ENCODE peak calls at places on chromosomes 3 and 15, in nine cellular contexts. P is HFFc6; B is NAMALWA; U is activated CD4-positive, CD25-positive, alpha-beta regulatory T cell treated with anti-CD3 and anti-CD28 coated beads, Interleukin-2, amount 50 U/mL, for 72 hours; H is activated gamma-delta T cell treated with Interleukin-2 at 50 U/mL for 16 hours; Z is activated CD4-positive, alpha-beta memory T cell treated with anti-CD3 and anti-CD28 coated beads, Interleukin-2, amount 10 ng/mL, durations not matched to agents 7 days and 5 days; W is Ammon's horn; T is B cell; O is adipocyte. L is an unnamed sample.

GRCh38 chr3:188296761-188297689 is 143.1 kb downstream of the LPP start:
- DNase-seq in T (peak), B (peak), P (peak), H (no peak), Z (no peak), O (peak), W (no peak), U (no peak), L (peak)

GRCh38 chr3:52126500-52126899 is 27.7 kb downstream of the POC1A start:
- DNase-seq in T (no peak), H (no peak), W (no peak), P (no peak), O (no peak), Z (no peak), B (no peak), U (no peak), L (no peak)

GRCh38 chr3:95609411-95609810 is 1205.0 kb upstream of the EPHA6 start:
- DNase-seq in T (no peak), U (no peak), Z (no peak), W (no peak), H (no peak), O (no peak), B (no peak), P (no peak), L (no peak)

GRCh38 chr3:129061888-129062834 is 1.6 kb downstream of the GP9 start:
- DNase-seq in O (no peak), B (no peak), W (no peak), T (no peak), Z (no peak), P (no peak), U (no peak), H (no peak), L (no peak)

GRCh38 chr15:89746386-89746974 is 4.6 kb downstream of the MESP1 start:
- DNase-seq in H (no peak), B (no peak), Z (no peak), W (no peak), O (no peak), P (no peak), U (no peak), T (no peak), L (no peak)

GRCh38 chr15:76340802-76341365 is 4.3 kb downstream of the ISL2 start:
- DNase-seq in W (no peak), P (no peak), B (no peak), H (no peak), U (no peak), Z (peak), O (peak), T (peak), L (no peak)

GRCh38 chr15:44727462-44728231 is 8.7 kb upstream of the TRIM69 start:
- DNase-seq in Z (no peak), B (no peak), T (no peak), O (no peak), U (no peak), P (no peak), H (no peak), W (no peak), L (peak)

GRCh38 chr3:127473244-127474024 is 117.1 kb downstream of the TPRA1 start:
- DNase-seq in B (peak), O (no peak), W (no peak), H (no peak), P (no peak), Z (no peak), T (no peak), U (no peak), L (no peak)

GRCh38 chr3:57130426-57131209 is 34.5 kb downstream of the IL17RD start:
- DNase-seq in Z (no peak), U (no peak), H (no peak), O (no peak), W (no peak), T (no peak), B (no peak), P (no peak), L (no peak)

L was measured in cardiac fibroblast.